ENCODE peak calls at places on chromosomes 11 and 22, in five cellular contexts. One of them, this sample, is unnamed.
A peak's percentile ranks its signal among the peaks of the same experiment; 100 is the strongest.

GRCh38 chr22:38953577-38954413 is 3.6 kb upstream of the APOBEC3A start:
- DNase-seq in psoas muscle: no peak
- DNase-seq in lung: no peak
- DNase-seq in cardiac muscle cell: no peak
- DNase-seq in HepG2: no peak
- DNase-seq in this sample: peak; percentile 17

GRCh38 chr22:21754523-21755128 is 19.0 kb upstream of the YPEL1 start:
- DNase-seq in psoas muscle: peak; percentile 34
- DNase-seq in lung: no peak
- DNase-seq in cardiac muscle cell: peak; percentile 58
- DNase-seq in HepG2: no peak
- DNase-seq in this sample: no peak

GRCh38 chr22:50529416-50530279 is at the start of gene TYMP:
- DNase-seq in psoas muscle: peak; percentile 82
- DNase-seq in lung: peak; percentile 81
- DNase-seq in cardiac muscle cell: no peak
- DNase-seq in HepG2: peak; percentile 19
- DNase-seq in this sample: peak; percentile 59

GRCh38 chr11:56521955-56522354 is 21.1 kb downstream of the OR5M11 start:
- DNase-seq in psoas muscle: no peak
- DNase-seq in lung: no peak
- DNase-seq in cardiac muscle cell: no peak
- DNase-seq in HepG2: peak; percentile 2
- DNase-seq in this sample: no peak

GRCh38 chr11:70503201-70503877 is 105.0 kb downstream of the CTTN start:
- DNase-seq in psoas muscle: no peak
- DNase-seq in lung: no peak
- DNase-seq in cardiac muscle cell: no peak
- DNase-seq in HepG2: no peak
- DNase-seq in this sample: no peak

GRCh38 chr11:118917488-118918127 is 8.1 kb downstream of the BCL9L start:
- DNase-seq in psoas muscle: peak; percentile 82
- DNase-seq in lung: peak; percentile 65
- DNase-seq in cardiac muscle cell: peak; percentile 95
- DNase-seq in HepG2: peak; percentile 74
- DNase-seq in this sample: peak; percentile 88

GRCh38 chr11:130999086-130999485 is 82.8 kb upstream of the SNX19 start:
- DNase-seq in psoas muscle: no peak
- DNase-seq in lung: no peak
- DNase-seq in cardiac muscle cell: peak; percentile 72
- DNase-seq in HepG2: no peak
- DNase-seq in this sample: no peak

GRCh38 chr11:64598797-64599697 is 8.0 kb downstream of the SLC22A12 start:
- DNase-seq in psoas muscle: peak; percentile 11
- DNase-seq in lung: no peak
- DNase-seq in cardiac muscle cell: no peak
- DNase-seq in HepG2: no peak
- DNase-seq in this sample: no peak

GRCh38 chr11:39570526-39570925 is 1888.9 kb downstream of the LRRC4C start:
- DNase-seq in psoas muscle: no peak
- DNase-seq in lung: no peak
- DNase-seq in cardiac muscle cell: no peak
- DNase-seq in HepG2: no peak
- DNase-seq in this sample: no peak

GRCh38 chr11:133649059-133649458 is 116.8 kb upstream of the OPCML start:
- DNase-seq in psoas muscle: no peak
- DNase-seq in lung: no peak
- DNase-seq in cardiac muscle cell: no peak
- DNase-seq in HepG2: no peak
- DNase-seq in this sample: no peak

GRCh38 chr22:48607901-48608650 is 1219.6 kb downstream of the BRD1 start:
- DNase-seq in psoas muscle: no peak
- DNase-seq in lung: no peak
- DNase-seq in cardiac muscle cell: no peak
- DNase-seq in HepG2: no peak
- DNase-seq in this sample: no peak

GRCh38 chr22:50622723-50623327 is 5.1 kb downstream of the ARSA start:
- DNase-seq in psoas muscle: no peak
- DNase-seq in lung: no peak
- DNase-seq in cardiac muscle cell: no peak
- DNase-seq in HepG2: peak; percentile 68
- DNase-seq in this sample: peak; percentile 18

GRCh38 chr11:64743591-64744543 is at the start of gene RASGRP2:
- DNase-seq in psoas muscle: peak; percentile 87
- DNase-seq in lung: peak; percentile 74
- DNase-seq in cardiac muscle cell: peak; percentile 46
- DNase-seq in HepG2: peak; percentile 28
- DNase-seq in this sample: peak; percentile 92

GRCh38 chr11:79043726-79044125 is 397.1 kb downstream of the TENM4 start:
- DNase-seq in psoas muscle: no peak
- DNase-seq in lung: no peak
- DNase-seq in cardiac muscle cell: no peak
- DNase-seq in HepG2: no peak
- DNase-seq in this sample: no peak

GRCh38 chr22:35883028-35883620 is 145.5 kb downstream of the RBFOX2 start:
- DNase-seq in psoas muscle: no peak
- DNase-seq in lung: no peak
- DNase-seq in cardiac muscle cell: peak; percentile 65
- DNase-seq in HepG2: no peak
- DNase-seq in this sample: no peak

GRCh38 chr11:100874203-100874602 is 187.1 kb downstream of the ARHGAP42 start:
- DNase-seq in psoas muscle: no peak
- DNase-seq in lung: no peak
- DNase-seq in cardiac muscle cell: no peak
- DNase-seq in HepG2: no peak
- DNase-seq in this sample: no peak

GRCh38 chr11:118660646-118661424 is 18.6 kb downstream of the TREH start:
- DNase-seq in psoas muscle: no peak
- DNase-seq in lung: no peak
- DNase-seq in cardiac muscle cell: peak; percentile 10
- DNase-seq in HepG2: peak; percentile 24
- DNase-seq in this sample: no peak

GRCh38 chr11:30113326-30113873 is 96.6 kb upstream of the KCNA4 start:
- DNase-seq in psoas muscle: no peak
- DNase-seq in lung: peak; percentile 32
- DNase-seq in cardiac muscle cell: no peak
- DNase-seq in HepG2: no peak
- DNase-seq in this sample: no peak

GRCh38 chr11:34523053-34523452 is 9.5 kb upstream of the ELF5 start:
- DNase-seq in psoas muscle: no peak
- DNase-seq in lung: no peak
- DNase-seq in cardiac muscle cell: no peak
- DNase-seq in HepG2: no peak
- DNase-seq in this sample: no peak

GRCh38 chr11:5705688-5706087 is 16.1 kb downstream of the TRIM22 start:
- DNase-seq in psoas muscle: no peak
- DNase-seq in lung: no peak
- DNase-seq in cardiac muscle cell: no peak
- DNase-seq in HepG2: no peak
- DNase-seq in this sample: no peak

GRCh38 chr22:28798810-28799124 is 1.6 kb downstream of the XBP1 start:
- DNase-seq in psoas muscle: no peak
- DNase-seq in lung: no peak
- DNase-seq in cardiac muscle cell: no peak
- DNase-seq in HepG2: no peak
- DNase-seq in this sample: no peak

GRCh38 chr11:126485021-126485781 is 129.7 kb downstream of the ST3GAL4 start:
- DNase-seq in psoas muscle: no peak
- DNase-seq in lung: no peak
- DNase-seq in cardiac muscle cell: peak; percentile 28
- DNase-seq in HepG2: no peak
- DNase-seq in this sample: no peak

GRCh38 chr22:17880020-17880419 is 105.8 kb upstream of the BID start:
- DNase-seq in psoas muscle: no peak
- DNase-seq in lung: no peak
- DNase-seq in cardiac muscle cell: no peak
- DNase-seq in HepG2: no peak
- DNase-seq in this sample: no peak

GRCh38 chr22:17878970-17879369 is 104.7 kb upstream of the BID start:
- DNase-seq in psoas muscle: no peak
- DNase-seq in lung: no peak
- DNase-seq in cardiac muscle cell: no peak
- DNase-seq in HepG2: no peak
- DNase-seq in this sample: no peak

GRCh38 chr22:17880468-17880867 is 106.2 kb upstream of the BID start:
- DNase-seq in psoas muscle: no peak
- DNase-seq in lung: no peak
- DNase-seq in cardiac muscle cell: no peak
- DNase-seq in HepG2: no peak
- DNase-seq in this sample: no peak

GRCh38 chr22:17875631-17876030 is 101.4 kb upstream of the BID start:
- DNase-seq in psoas muscle: no peak
- DNase-seq in lung: no peak
- DNase-seq in cardiac muscle cell: no peak
- DNase-seq in HepG2: no peak
- DNase-seq in this sample: no peak

GRCh38 chr22:17878186-17878694 is 104.0 kb upstream of the BID start:
- DNase-seq in psoas muscle: no peak
- DNase-seq in lung: no peak
- DNase-seq in cardiac muscle cell: no peak
- DNase-seq in HepG2: no peak
- DNase-seq in this sample: no peak
- H3K4me1 ChIP-seq in psoas muscle: peaks cover 31% of the 10 kb centered on the region
- H3K4me1 ChIP-seq in lung: no peaks in the 10 kb centered on the region
- H3K4me1 ChIP-seq in cardiac muscle cell: peaks cover 4% of the 10 kb centered on the region
- H3K4me1 ChIP-seq in HepG2: no peaks in the 10 kb centered on the region
- H3K4me1 ChIP-seq in this sample: no peaks in the 10 kb centered on the region

GRCh38 chr11:114314096-114314495 is 17.9 kb downstream of the NNMT start:
- DNase-seq in psoas muscle: no peak
- DNase-seq in lung: no peak
- DNase-seq in cardiac muscle cell: no peak
- DNase-seq in HepG2: no peak
- DNase-seq in this sample: no peak
- H3K4me1 ChIP-seq in psoas muscle: no peaks in the 10 kb centered on the region
- H3K4me1 ChIP-seq in lung: no peaks in the 10 kb centered on the region
- H3K4me1 ChIP-seq in cardiac muscle cell: no peaks in the 10 kb centered on the region
- H3K4me1 ChIP-seq in HepG2: peaks cover 15% of the 10 kb centered on the region
- H3K4me1 ChIP-seq in this sample: peaks cover 14% of the 10 kb centered on the region

DNA sequence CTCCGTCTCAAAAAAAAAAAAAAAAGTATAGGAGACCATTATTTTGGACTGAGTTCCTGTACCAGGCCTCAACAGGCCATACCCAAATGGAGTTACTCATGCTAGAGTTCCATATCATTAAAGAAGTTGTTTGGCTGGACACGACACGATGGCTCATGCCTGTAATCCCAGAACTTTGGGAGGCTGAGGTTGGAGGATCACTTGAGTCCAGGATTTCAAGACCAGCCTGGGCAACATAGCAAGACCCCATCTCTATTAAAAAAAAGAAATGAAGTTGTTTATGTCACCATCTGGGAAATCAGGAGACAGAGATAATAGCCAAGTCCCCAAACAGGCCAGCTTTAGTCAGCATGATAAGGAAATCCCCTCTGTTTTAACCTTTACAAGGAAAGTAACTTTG is 6.7 kb upstream of the FNBP4 start:
- DNase-seq in psoas muscle: no peak
- DNase-seq in lung: no peak
- DNase-seq in cardiac muscle cell: no peak
- DNase-seq in HepG2: no peak
- DNase-seq in this sample: no peak
- H3K4me1 ChIP-seq in psoas muscle: peaks cover 2% of the 10 kb centered on the region
- H3K4me1 ChIP-seq in lung: peaks cover 4% of the 10 kb centered on the region
- H3K4me1 ChIP-seq in cardiac muscle cell: peaks cover 16% of the 10 kb centered on the region
- H3K4me1 ChIP-seq in HepG2: peaks cover 12% of the 10 kb centered on the region
- H3K4me1 ChIP-seq in this sample: no peaks in the 10 kb centered on the region

GRCh38 chr11:72786305-72787261 is 7.3 kb downstream of the STARD10 start:
- DNase-seq in psoas muscle: no peak
- DNase-seq in lung: peak; percentile 79
- DNase-seq in cardiac muscle cell: no peak
- DNase-seq in HepG2: peak; percentile 56
- DNase-seq in this sample: no peak

GRCh38 chr11:72789493-72790131 is 4.2 kb downstream of the STARD10 start:
- DNase-seq in psoas muscle: no peak
- DNase-seq in lung: no peak
- DNase-seq in cardiac muscle cell: peak; percentile 61
- DNase-seq in HepG2: no peak
- DNase-seq in this sample: no peak

GRCh38 chr11:72784662-72785061 is 9.2 kb downstream of the STARD10 start:
- DNase-seq in psoas muscle: no peak
- DNase-seq in lung: no peak
- DNase-seq in cardiac muscle cell: no peak
- DNase-seq in HepG2: no peak
- DNase-seq in this sample: no peak

GRCh38 chr11:72787262-72788104 is 6.4 kb downstream of the STARD10 start:
- DNase-seq in psoas muscle: no peak
- DNase-seq in lung: no peak
- DNase-seq in cardiac muscle cell: no peak
- DNase-seq in HepG2: peak; percentile 94
- DNase-seq in this sample: no peak

DNA sequence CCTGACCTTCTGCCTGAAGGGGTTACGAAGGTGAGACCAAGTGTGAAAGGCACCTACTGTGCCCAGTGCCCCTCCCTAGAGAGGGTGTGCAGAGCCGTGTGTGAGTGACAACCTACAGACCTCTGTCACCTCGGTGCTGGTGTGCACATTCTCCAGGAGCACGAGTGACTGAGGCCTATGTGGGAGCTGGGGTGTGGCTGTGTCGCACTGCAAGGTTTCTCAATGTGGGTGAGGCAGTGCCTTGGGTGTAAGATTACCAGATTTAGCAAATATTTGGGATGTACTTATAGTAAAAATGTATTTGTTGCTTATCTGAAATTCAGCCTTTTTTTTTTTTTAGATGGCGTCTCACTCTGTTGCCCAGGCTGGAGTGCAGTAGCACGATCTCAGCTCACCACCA is 5.6 kb downstream of the STARD10 start:
- DNase-seq in psoas muscle: no peak
- DNase-seq in lung: no peak
- DNase-seq in cardiac muscle cell: no peak
- DNase-seq in HepG2: no peak
- DNase-seq in this sample: no peak
- H3K4me1 ChIP-seq in psoas muscle: peaks cover 16% of the 10 kb centered on the region
- H3K4me1 ChIP-seq in lung: no peaks in the 10 kb centered on the region
- H3K4me1 ChIP-seq in cardiac muscle cell: peaks cover 34% of the 10 kb centered on the region
- H3K4me1 ChIP-seq in HepG2: peaks cover 95% of the 10 kb centered on the region
- H3K4me1 ChIP-seq in this sample: peaks cover 11% of the 10 kb centered on the region

DNA sequence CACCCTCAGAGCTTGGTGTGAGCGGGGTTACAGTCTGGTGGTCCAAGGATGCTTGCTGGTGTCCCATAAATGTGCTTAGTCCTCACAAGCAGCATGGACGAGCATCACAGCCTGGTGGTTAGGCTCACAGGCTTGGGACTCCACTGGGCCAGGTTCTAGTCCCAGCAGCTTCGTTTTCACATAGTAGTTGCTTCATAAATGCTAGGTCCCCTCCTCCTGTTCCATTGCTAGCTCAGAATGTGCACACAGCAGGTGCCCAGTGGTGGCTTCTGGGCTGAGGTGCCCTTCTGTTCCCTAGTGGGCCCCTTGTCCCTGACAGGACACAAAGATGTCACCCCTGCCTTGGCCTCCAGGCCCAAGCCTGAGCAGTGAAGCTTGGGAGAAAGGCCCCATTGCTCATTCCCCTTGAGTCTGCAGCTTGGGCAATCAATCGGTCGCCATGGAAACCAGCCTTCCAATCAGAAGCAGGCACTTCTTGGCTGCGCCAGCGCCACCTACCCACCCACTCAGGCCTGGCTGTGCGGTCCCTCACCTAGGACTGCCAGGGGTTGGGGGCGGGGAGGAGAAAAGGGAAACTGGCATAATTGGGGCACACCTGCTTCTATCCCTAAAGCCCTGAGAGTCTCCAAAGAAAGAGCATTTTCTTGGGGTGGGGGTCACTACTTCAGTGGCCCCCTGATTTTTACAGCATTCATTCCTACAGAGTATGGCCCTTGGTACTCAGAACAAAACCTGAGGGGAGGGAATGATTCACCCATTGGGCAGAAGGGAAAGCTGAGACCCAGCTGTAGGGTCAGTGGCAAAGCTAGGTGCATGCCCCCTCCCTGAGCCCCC is 48.1 kb downstream of the CYTH4 start:
- DNase-seq in psoas muscle: no peak
- DNase-seq in lung: no peak
- DNase-seq in cardiac muscle cell: peak; percentile 90
- DNase-seq in HepG2: peak; percentile 88
- DNase-seq in this sample: peak; percentile 58
- H3K4me1 ChIP-seq in psoas muscle: no peaks in the 10 kb centered on the region
- H3K4me1 ChIP-seq in lung: no peaks in the 10 kb centered on the region
- H3K4me1 ChIP-seq in cardiac muscle cell: peaks cover 2% of the 10 kb centered on the region
- H3K4me1 ChIP-seq in HepG2: peaks cover 15% of the 10 kb centered on the region
- H3K4me1 ChIP-seq in this sample: peaks cover 11% of the 10 kb centered on the region